ENCODE peak calls at places on chromosomes 6 and 20, in six cellular contexts. U is HCT116, Y is K562, E is H1, C is HepG2, N is SK-N-SH. H is an unnamed sample.

GRCh38 chr6:169099411-169100202 is 154.0 kb downstream of the THBS2 start:
- DNase-seq in U (peak; percentile 4), Y (no peak), E (no peak), C (peak; percentile 11), N (no peak), H (no peak)

GRCh38 chr6:122754191-122754731 is 25.3 kb upstream of the FABP7 start:
- DNase-seq in U (no peak), Y (no peak), E (no peak), C (no peak), N (no peak), H (no peak)

GRCh38 chr20:8874437-8874836 is 194.4 kb upstream of the PLCB4 start:
- DNase-seq in U (no peak), Y (no peak), E (no peak), C (no peak), N (no peak), H (no peak)

GRCh38 chr20:25706793-25707192 is 10.1 kb upstream of the ZNF337 start:
- DNase-seq in U (no peak), Y (no peak), E (no peak), C (no peak), N (no peak), H (no peak)

GRCh38 chr6:127907960-127908640 is 7.2 kb upstream of the THEMIS start:
- DNase-seq in U (no peak), Y (no peak), E (no peak), C (no peak), N (no peak), H (no peak)

GRCh38 chr6:144317736-144318135 is 32.6 kb downstream of the UTRN start:
- DNase-seq in U (no peak), Y (no peak), E (no peak), C (no peak), N (no peak), H (no peak)

GRCh38 chr6:109482913-109483743 is at the start of gene ZBTB24:
- DNase-seq in U (peak; percentile 69), Y (peak; percentile 97), E (peak; percentile 70), C (peak; percentile 76), N (peak; percentile 98), H (peak; percentile 68)

GRCh38 chr6:129342243-129342642 is 367.7 kb downstream of the ARHGAP18 start:
- DNase-seq in U (no peak), Y (no peak), E (no peak), C (no peak), N (no peak), H (no peak)

GRCh38 chr6:21277601-21278043 is 315.9 kb upstream of the SOX4 start:
- DNase-seq in U (peak; percentile 7), Y (no peak), E (peak; percentile 34), C (no peak), N (no peak), H (no peak)

GRCh38 chr6:113758214-113758613 is 98.9 kb upstream of the MARCKS start:
- DNase-seq in U (no peak), Y (no peak), E (no peak), C (no peak), N (no peak), H (no peak)

GRCh38 chr20:3710027-3710426 is 2.4 kb downstream of the SIGLEC1 start:
- DNase-seq in U (no peak), Y (peak; percentile 20), E (no peak), C (no peak), N (no peak), H (no peak)

GRCh38 chr6:19782588-19782987 is 54.6 kb upstream of the ID4 start:
- DNase-seq in U (no peak), Y (no peak), E (no peak), C (no peak), N (no peak), H (no peak)

GRCh38 chr6:121635355-121635754 is 199.9 kb downstream of the GJA1 start:
- DNase-seq in U (no peak), Y (no peak), E (no peak), C (no peak), N (no peak), H (no peak)

GRCh38 chr6:30730611-30731435 is 10.7 kb downstream of the TUBB start:
- DNase-seq in U (peak; percentile 77), Y (peak; percentile 83), E (no peak), C (peak; percentile 67), N (peak; percentile 77), H (peak; percentile 90)

GRCh38 chr6:165660881-165661415 is 2.1 kb downstream of the PDE10A start:
- DNase-seq in U (no peak), Y (no peak), E (no peak), C (no peak), N (no peak), H (no peak)

GRCh38 chr6:40477246-40478126 is 109.7 kb downstream of the LRFN2 start:
- DNase-seq in U (no peak), Y (no peak), E (peak; percentile 25), C (no peak), N (peak; percentile 56), H (no peak)

GRCh38 chr6:147067184-147067583 is 137.0 kb upstream of the STXBP5 start:
- DNase-seq in U (no peak), Y (no peak), E (no peak), C (peak; percentile 51), N (no peak), H (no peak)

GRCh38 chr20:46363874-46364669 is 42.3 kb downstream of the ELMO2 start:
- DNase-seq in U (peak; percentile 59), Y (peak; percentile 92), E (no peak), C (peak; percentile 96), N (peak; percentile 97), H (peak; percentile 95)

GRCh38 chr6:124822118-124822746 is 140.0 kb upstream of the RNF217 start:
- DNase-seq in U (no peak), Y (no peak), E (no peak), C (no peak), N (no peak), H (no peak)

GRCh38 chr20:4932061-4932460 is 69.2 kb downstream of the SLC23A2 start:
- DNase-seq in U (no peak), Y (no peak), E (no peak), C (no peak), N (no peak), H (no peak)
- TF ChIP-seq JUND in U (no peak), Y (no peak), E (no peak), C (no peak), N (no peak), H (no peak)

GRCh38 chr6:52368002-52368401 is 6.1 kb downstream of the PAQR8 start:
- DNase-seq in U (no peak), Y (no peak), E (no peak), C (no peak), N (no peak), H (no peak)
- TF ChIP-seq JUND in U (no peak), Y (no peak), E (no peak), C (no peak), N (no peak), H (no peak)

GRCh38 chr6:35919827-35920751 is 809 bp downstream of the SRPK1 start:
- DNase-seq in U (no peak), Y (peak; percentile 38), E (no peak), C (peak; percentile 56), N (peak; percentile 56), H (no peak)
- TF ChIP-seq JUND in U (no peak), Y (no peak), E (no peak), C (no peak), N (no peak), H (no peak)

GRCh38 chr6:105781248-105781647 is 304.9 kb upstream of the PRDM1 start:
- DNase-seq in U (peak; percentile 47), Y (peak; percentile 21), E (no peak), C (no peak), N (no peak), H (no peak)
- TF ChIP-seq JUND in U (peak; percentile 73), Y (peak; percentile 36), E (no peak), C (no peak), N (no peak), H (no peak)

DNA sequence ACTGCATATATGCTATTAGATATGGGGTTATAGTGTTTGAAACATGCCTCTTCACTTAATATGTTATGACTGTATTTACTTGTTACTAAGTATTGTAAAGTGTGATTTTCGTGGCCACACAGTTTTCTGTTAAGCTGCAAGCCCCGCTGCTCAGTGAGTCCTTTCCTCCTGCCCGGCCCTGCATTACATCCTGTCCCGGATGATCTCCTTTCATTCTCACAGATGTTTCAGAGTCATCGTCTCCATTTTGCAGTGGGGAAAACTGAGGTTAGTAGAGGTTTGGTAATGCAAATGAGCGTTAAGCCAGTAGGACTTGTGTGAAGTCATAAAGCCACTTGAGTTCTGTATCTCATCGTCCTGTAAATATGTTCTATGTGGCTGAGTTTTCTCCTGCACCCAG is 155.5 kb downstream of the CFAP61 start:
- DNase-seq in U (no peak), Y (no peak), E (no peak), C (no peak), N (no peak), H (no peak)
- TF ChIP-seq JUND in U (no peak), Y (no peak), E (no peak), C (no peak), N (no peak), H (no peak)

H was measured in T47D.